ENCODE peak calls at places on chromosomes 11 and 22, in four cellular contexts. One of them, this sample, is unnamed.

GRCh38 chr22:36921309-36922096 is 8.1 kb downstream of the CSF2RB start:
- DNase-seq in NCI-H1417 treated with DMSO at 0.1 percent for 48 hours: no peak
- DNase-seq in effector memory CD8-positive, alpha-beta T cell: no peak
- DNase-seq in tibial nerve: no peak
- DNase-seq in this sample: no peak

GRCh38 chr11:116073854-116074837 is 569.9 kb upstream of the CADM1 start:
- DNase-seq in NCI-H1417 treated with DMSO at 0.1 percent for 48 hours: no peak
- DNase-seq in effector memory CD8-positive, alpha-beta T cell: no peak
- DNase-seq in tibial nerve: no peak
- DNase-seq in this sample: peak; percentile 0

GRCh38 chr11:65576867-65577755 is 1.3 kb downstream of the EHBP1L1 start:
- DNase-seq in NCI-H1417 treated with DMSO at 0.1 percent for 48 hours: no peak
- DNase-seq in effector memory CD8-positive, alpha-beta T cell: peak; percentile 37
- DNase-seq in tibial nerve: no peak
- DNase-seq in this sample: no peak

GRCh38 chr22:40597541-40598453 is 38.7 kb downstream of the MRTFA start:
- DNase-seq in NCI-H1417 treated with DMSO at 0.1 percent for 48 hours: no peak
- DNase-seq in effector memory CD8-positive, alpha-beta T cell: no peak
- DNase-seq in tibial nerve: no peak
- DNase-seq in this sample: peak; percentile 27

GRCh38 chr11:16341853-16342252 is 14.5 kb downstream of the SOX6 start:
- DNase-seq in NCI-H1417 treated with DMSO at 0.1 percent for 48 hours: no peak
- DNase-seq in effector memory CD8-positive, alpha-beta T cell: no peak
- DNase-seq in tibial nerve: no peak
- DNase-seq in this sample: no peak

GRCh38 chr11:57345555-57346151 is 7.5 kb downstream of the P2RX3 start:
- DNase-seq in NCI-H1417 treated with DMSO at 0.1 percent for 48 hours: peak; percentile 35
- DNase-seq in effector memory CD8-positive, alpha-beta T cell: peak; percentile 65
- DNase-seq in tibial nerve: peak; percentile 86
- DNase-seq in this sample: peak; percentile 78

GRCh38 chr11:62694455-62695167 is 5.3 kb upstream of the LRRN4CL start:
- DNase-seq in NCI-H1417 treated with DMSO at 0.1 percent for 48 hours: no peak
- DNase-seq in effector memory CD8-positive, alpha-beta T cell: peak; percentile 76
- DNase-seq in tibial nerve: peak; percentile 90
- DNase-seq in this sample: peak; percentile 90

GRCh38 chr11:57641011-57641410 is 8.7 kb downstream of the YPEL4 start:
- DNase-seq in NCI-H1417 treated with DMSO at 0.1 percent for 48 hours: no peak
- DNase-seq in effector memory CD8-positive, alpha-beta T cell: no peak
- DNase-seq in tibial nerve: no peak
- DNase-seq in this sample: peak; percentile 65

GRCh38 chr11:60929774-60930173 is 5.5 kb downstream of the TMEM132A start:
- DNase-seq in NCI-H1417 treated with DMSO at 0.1 percent for 48 hours: no peak
- DNase-seq in effector memory CD8-positive, alpha-beta T cell: no peak
- DNase-seq in tibial nerve: no peak
- DNase-seq in this sample: no peak

GRCh38 chr22:32824531-32825315 is 23.2 kb downstream of the TIMP3 start:
- DNase-seq in NCI-H1417 treated with DMSO at 0.1 percent for 48 hours: no peak
- DNase-seq in effector memory CD8-positive, alpha-beta T cell: no peak
- DNase-seq in tibial nerve: no peak
- DNase-seq in this sample: peak; percentile 28

GRCh38 chr22:48098936-48099245 is 1336.4 kb downstream of the TBC1D22A start:
- DNase-seq in NCI-H1417 treated with DMSO at 0.1 percent for 48 hours: no peak
- DNase-seq in effector memory CD8-positive, alpha-beta T cell: no peak
- DNase-seq in tibial nerve: no peak
- DNase-seq in this sample: no peak

GRCh38 chr11:103257360-103257759 is 148.1 kb downstream of the DYNC2H1 start:
- DNase-seq in NCI-H1417 treated with DMSO at 0.1 percent for 48 hours: no peak
- DNase-seq in effector memory CD8-positive, alpha-beta T cell: no peak
- DNase-seq in tibial nerve: no peak
- DNase-seq in this sample: peak; percentile 57

GRCh38 chr22:33757041-33757440 is 163.2 kb downstream of the LARGE1 start:
- DNase-seq in NCI-H1417 treated with DMSO at 0.1 percent for 48 hours: no peak
- DNase-seq in effector memory CD8-positive, alpha-beta T cell: no peak
- DNase-seq in tibial nerve: no peak
- DNase-seq in this sample: no peak

GRCh38 chr22:46794067-46794466 is 31.6 kb downstream of the TBC1D22A start:
- DNase-seq in NCI-H1417 treated with DMSO at 0.1 percent for 48 hours: no peak
- DNase-seq in effector memory CD8-positive, alpha-beta T cell: no peak
- DNase-seq in tibial nerve: no peak
- DNase-seq in this sample: no peak

GRCh38 chr11:117855452-117855851 is 21.0 kb downstream of the FXYD6 start:
- DNase-seq in NCI-H1417 treated with DMSO at 0.1 percent for 48 hours: no peak
- DNase-seq in effector memory CD8-positive, alpha-beta T cell: no peak
- DNase-seq in tibial nerve: no peak
- DNase-seq in this sample: no peak

GRCh38 chr11:115221461-115222069 is 282.6 kb downstream of the CADM1 start:
- DNase-seq in NCI-H1417 treated with DMSO at 0.1 percent for 48 hours: no peak
- DNase-seq in effector memory CD8-positive, alpha-beta T cell: no peak
- DNase-seq in tibial nerve: no peak
- DNase-seq in this sample: no peak